ENCODE peak calls at places on chromosomes 12 and 14, in nine cellular contexts. One of them, this sample, is unnamed.

GRCh38 chr12:114412825-114413749 is 7.1 kb upstream of the TBX5 start:
- DNase-seq in GM23248: peak; percentile 58
- DNase-seq in cardiac muscle cell: no peak
- DNase-seq in AG10803: no peak
- DNase-seq in fibroblast of mammary gland: no peak
- DNase-seq in lower leg skin: no peak
- DNase-seq in mesendoderm: peak; percentile 9
- DNase-seq in astrocyte of the spinal cord: no peak
- DNase-seq in CD8-positive, alpha-beta T cell: no peak
- DNase-seq in this sample: no peak

GRCh38 chr12:66550626-66551025 is 128.2 kb downstream of the GRIP1 start:
- DNase-seq in mesendoderm: peak; percentile 58
- DNase-seq in fibroblast of mammary gland: no peak
- DNase-seq in AG10803: no peak
- DNase-seq in lower leg skin: no peak
- DNase-seq in CD8-positive, alpha-beta T cell: no peak
- DNase-seq in astrocyte of the spinal cord: no peak
- DNase-seq in cardiac muscle cell: no peak
- DNase-seq in GM23248: no peak
- DNase-seq in this sample: no peak

GRCh38 chr12:7190268-7191055 is 976 bp downstream of the PEX5 start:
- DNase-seq in CD8-positive, alpha-beta T cell: peak; percentile 11
- DNase-seq in AG10803: peak; percentile 20
- DNase-seq in fibroblast of mammary gland: peak; percentile 28
- DNase-seq in lower leg skin: peak; percentile 88
- DNase-seq in mesendoderm: peak; percentile 39
- DNase-seq in GM23248: peak; percentile 74
- DNase-seq in cardiac muscle cell: peak; percentile 25
- DNase-seq in astrocyte of the spinal cord: no peak
- DNase-seq in this sample: no peak

GRCh38 chr14:32809255-32809654 is 129.4 kb upstream of the NPAS3 start:
- DNase-seq in CD8-positive, alpha-beta T cell: no peak
- DNase-seq in lower leg skin: no peak
- DNase-seq in AG10803: no peak
- DNase-seq in fibroblast of mammary gland: no peak
- DNase-seq in GM23248: no peak
- DNase-seq in astrocyte of the spinal cord: no peak
- DNase-seq in mesendoderm: peak; percentile 38
- DNase-seq in cardiac muscle cell: no peak
- DNase-seq in this sample: no peak

GRCh38 chr14:74255281-74255680 is 16.0 kb downstream of the VSX2 start:
- DNase-seq in GM23248: no peak
- DNase-seq in fibroblast of mammary gland: no peak
- DNase-seq in AG10803: no peak
- DNase-seq in lower leg skin: no peak
- DNase-seq in mesendoderm: no peak
- DNase-seq in CD8-positive, alpha-beta T cell: no peak
- DNase-seq in astrocyte of the spinal cord: no peak
- DNase-seq in cardiac muscle cell: no peak
- DNase-seq in this sample: no peak

GRCh38 chr12:65556676-65557424 is 267.4 kb upstream of the HMGA2 start:
- DNase-seq in fibroblast of mammary gland: peak; percentile 76
- DNase-seq in GM23248: peak; percentile 94
- DNase-seq in CD8-positive, alpha-beta T cell: peak; percentile 53
- DNase-seq in mesendoderm: peak; percentile 91
- DNase-seq in astrocyte of the spinal cord: peak; percentile 89
- DNase-seq in AG10803: peak; percentile 75
- DNase-seq in cardiac muscle cell: peak; percentile 88
- DNase-seq in lower leg skin: peak; percentile 94
- DNase-seq in this sample: no peak

GRCh38 chr14:92586001-92586947 is 72.7 kb downstream of the RIN3 start:
- DNase-seq in lower leg skin: no peak
- DNase-seq in GM23248: peak; percentile 93
- DNase-seq in astrocyte of the spinal cord: peak; percentile 98
- DNase-seq in cardiac muscle cell: no peak
- DNase-seq in CD8-positive, alpha-beta T cell: peak; percentile 39
- DNase-seq in fibroblast of mammary gland: peak; percentile 93
- DNase-seq in AG10803: peak; percentile 99
- DNase-seq in mesendoderm: no peak
- DNase-seq in this sample: peak; percentile 89

GRCh38 chr14:49057838-49058510 is 528.2 kb downstream of the RPS29 start:
- DNase-seq in AG10803: no peak
- DNase-seq in GM23248: no peak
- DNase-seq in lower leg skin: no peak
- DNase-seq in fibroblast of mammary gland: no peak
- DNase-seq in mesendoderm: no peak
- DNase-seq in CD8-positive, alpha-beta T cell: no peak
- DNase-seq in astrocyte of the spinal cord: no peak
- DNase-seq in cardiac muscle cell: no peak
- DNase-seq in this sample: no peak

GRCh38 chr14:61512508-61512907 is 182.8 kb upstream of the HIF1A start:
- DNase-seq in lower leg skin: no peak
- DNase-seq in mesendoderm: no peak
- DNase-seq in CD8-positive, alpha-beta T cell: no peak
- DNase-seq in GM23248: peak; percentile 75
- DNase-seq in astrocyte of the spinal cord: no peak
- DNase-seq in AG10803: peak; percentile 99
- DNase-seq in cardiac muscle cell: no peak
- DNase-seq in fibroblast of mammary gland: peak; percentile 87
- DNase-seq in this sample: no peak

GRCh38 chr12:52925717-52926595 is 21.1 kb upstream of the KRT8 start:
- DNase-seq in astrocyte of the spinal cord: no peak
- DNase-seq in CD8-positive, alpha-beta T cell: no peak
- DNase-seq in AG10803: no peak
- DNase-seq in lower leg skin: no peak
- DNase-seq in cardiac muscle cell: no peak
- DNase-seq in mesendoderm: peak; percentile 89
- DNase-seq in fibroblast of mammary gland: no peak
- DNase-seq in GM23248: peak; percentile 12
- DNase-seq in this sample: no peak

GRCh38 chr12:49672351-49673181 is 34.6 kb downstream of the FMNL3 start:
- DNase-seq in mesendoderm: no peak
- DNase-seq in fibroblast of mammary gland: no peak
- DNase-seq in lower leg skin: no peak
- DNase-seq in CD8-positive, alpha-beta T cell: no peak
- DNase-seq in GM23248: no peak
- DNase-seq in AG10803: no peak
- DNase-seq in astrocyte of the spinal cord: no peak
- DNase-seq in cardiac muscle cell: no peak
- DNase-seq in this sample: no peak

GRCh38 chr12:65935906-65936528 is 111.7 kb downstream of the HMGA2 start:
- DNase-seq in CD8-positive, alpha-beta T cell: no peak
- DNase-seq in GM23248: no peak
- DNase-seq in mesendoderm: no peak
- DNase-seq in astrocyte of the spinal cord: no peak
- DNase-seq in lower leg skin: no peak
- DNase-seq in AG10803: no peak
- DNase-seq in fibroblast of mammary gland: no peak
- DNase-seq in cardiac muscle cell: no peak
- DNase-seq in this sample: no peak

GRCh38 chr12:58710896-58711295 is 209.4 kb downstream of the LRIG3 start:
- DNase-seq in astrocyte of the spinal cord: no peak
- DNase-seq in fibroblast of mammary gland: no peak
- DNase-seq in lower leg skin: no peak
- DNase-seq in CD8-positive, alpha-beta T cell: no peak
- DNase-seq in GM23248: no peak
- DNase-seq in mesendoderm: no peak
- DNase-seq in cardiac muscle cell: no peak
- DNase-seq in AG10803: no peak
- DNase-seq in this sample: no peak

GRCh38 chr12:92206596-92206995 is 61.0 kb upstream of the BTG1 start:
- DNase-seq in fibroblast of mammary gland: no peak
- DNase-seq in mesendoderm: peak; percentile 43
- DNase-seq in CD8-positive, alpha-beta T cell: no peak
- DNase-seq in GM23248: peak; percentile 9
- DNase-seq in cardiac muscle cell: no peak
- DNase-seq in lower leg skin: no peak
- DNase-seq in AG10803: no peak
- DNase-seq in astrocyte of the spinal cord: no peak
- DNase-seq in this sample: no peak

DNA sequence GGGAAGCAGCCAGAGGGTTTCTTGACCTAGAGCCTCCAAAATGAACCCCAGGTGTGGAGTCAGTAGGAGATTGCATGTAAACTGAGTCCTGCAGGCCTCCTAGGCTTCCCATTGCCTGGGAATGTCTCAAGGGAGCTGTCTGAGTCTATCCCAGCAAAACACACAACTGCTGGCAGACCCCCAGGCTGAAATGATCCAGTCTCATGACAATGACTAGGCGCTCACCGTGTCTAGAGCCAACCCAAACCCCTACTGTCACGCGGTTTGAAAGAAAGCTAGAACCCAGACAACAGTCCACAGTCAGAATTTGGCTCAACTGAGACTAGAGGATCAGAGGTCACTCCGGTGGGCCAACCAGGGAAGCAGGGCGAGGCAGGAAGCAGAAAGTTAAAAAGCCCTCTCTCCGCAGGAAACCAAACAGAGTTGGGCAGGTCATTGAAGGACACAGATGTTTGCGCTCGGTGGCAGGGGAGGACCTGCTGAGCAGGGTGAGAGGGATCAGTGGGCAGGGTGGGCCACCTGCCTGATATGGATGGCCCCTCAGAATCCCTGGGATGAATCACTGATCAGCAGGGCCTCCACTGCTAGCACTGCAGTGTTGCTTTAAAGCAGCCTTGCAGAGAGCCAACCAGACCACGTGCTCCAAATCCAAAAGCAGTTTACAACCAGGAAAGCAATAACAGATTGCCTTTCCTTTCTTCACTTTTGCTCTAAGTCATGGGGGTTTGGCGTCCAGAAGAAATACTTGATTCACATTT is 23.8 kb downstream of the ACTN1 start:
- DNase-seq in mesendoderm: no peak
- DNase-seq in lower leg skin: peak; percentile 95
- DNase-seq in cardiac muscle cell: no peak
- DNase-seq in fibroblast of mammary gland: peak; percentile 77
- DNase-seq in GM23248: peak; percentile 72
- DNase-seq in AG10803: peak; percentile 68
- DNase-seq in CD8-positive, alpha-beta T cell: no peak
- DNase-seq in astrocyte of the spinal cord: peak; percentile 59
- DNase-seq in this sample: no peak
- H3K4me3 ChIP-seq in mesendoderm: no peak overlapping the region
- H3K4me3 ChIP-seq in lower leg skin: no peak overlapping the region
- H3K4me3 ChIP-seq in cardiac muscle cell: no peak overlapping the region
- H3K4me3 ChIP-seq in fibroblast of mammary gland: no peak overlapping the region
- H3K4me3 ChIP-seq in GM23248: peak overlapping the region; percentile 3
- H3K4me3 ChIP-seq in AG10803: no peak overlapping the region
- H3K4me3 ChIP-seq in CD8-positive, alpha-beta T cell: peak overlapping the region; percentile 18
- H3K4me3 ChIP-seq in astrocyte of the spinal cord: no peak overlapping the region
- H3K4me3 ChIP-seq in this sample: no peak overlapping the region

DNA sequence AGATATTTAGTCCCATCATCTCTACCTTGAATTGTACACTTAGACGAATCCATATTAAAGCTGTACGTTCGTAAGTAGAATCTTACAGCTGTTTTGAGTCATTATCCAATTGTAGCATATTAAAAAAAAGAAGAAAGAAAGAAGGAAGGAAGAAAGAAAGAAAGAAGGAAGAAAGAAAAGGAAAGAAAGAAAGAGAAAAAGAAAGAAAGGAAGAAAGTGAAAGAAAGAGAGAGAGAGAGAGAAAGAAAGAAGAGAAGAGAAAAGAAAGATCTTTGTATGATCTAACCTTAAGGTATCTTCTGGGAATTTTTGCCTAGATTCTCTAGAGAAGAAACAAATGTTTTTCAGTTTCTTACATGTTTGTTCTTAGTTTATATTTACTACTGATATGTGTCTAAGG is 2.5 kb downstream of the DCN start:
- DNase-seq in GM23248: peak; percentile 18
- DNase-seq in CD8-positive, alpha-beta T cell: no peak
- DNase-seq in astrocyte of the spinal cord: peak; percentile 29
- DNase-seq in cardiac muscle cell: no peak
- DNase-seq in AG10803: no peak
- DNase-seq in lower leg skin: no peak
- DNase-seq in mesendoderm: no peak
- DNase-seq in fibroblast of mammary gland: no peak
- DNase-seq in this sample: no peak
- H3K4me3 ChIP-seq in GM23248: peak overlapping the region; percentile 81
- H3K4me3 ChIP-seq in CD8-positive, alpha-beta T cell: no peak overlapping the region
- H3K4me3 ChIP-seq in astrocyte of the spinal cord: peak overlapping the region; percentile 54
- H3K4me3 ChIP-seq in cardiac muscle cell: no peak overlapping the region
- H3K4me3 ChIP-seq in AG10803: peak overlapping the region; percentile 72
- H3K4me3 ChIP-seq in lower leg skin: no peak overlapping the region
- H3K4me3 ChIP-seq in mesendoderm: no peak overlapping the region
- H3K4me3 ChIP-seq in fibroblast of mammary gland: peak overlapping the region; percentile 51
- H3K4me3 ChIP-seq in this sample: peak overlapping the region; percentile 53

DNA sequence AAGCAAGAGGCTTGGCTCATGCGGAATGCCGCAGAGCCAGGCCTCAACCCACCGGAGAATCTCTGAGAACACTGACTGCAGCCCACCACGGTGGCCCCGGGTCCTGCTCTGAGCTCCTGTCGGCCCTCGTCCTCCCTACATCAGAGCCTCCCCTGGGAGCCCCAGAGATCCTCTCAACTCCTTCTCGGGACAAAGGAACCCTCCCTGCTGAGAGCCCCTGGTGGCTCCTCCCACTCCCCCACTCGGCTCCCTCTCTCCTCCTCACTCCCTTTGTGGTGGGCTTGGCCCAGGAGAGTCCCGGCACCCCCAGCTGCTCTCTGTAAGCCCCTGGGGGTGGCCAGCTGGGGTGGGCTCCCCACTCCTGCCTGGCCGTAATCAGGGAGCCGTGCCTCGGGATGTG is 11.1 kb upstream of the INF2 start:
- DNase-seq in lower leg skin: no peak
- DNase-seq in AG10803: peak; percentile 25
- DNase-seq in GM23248: peak; percentile 45
- DNase-seq in astrocyte of the spinal cord: peak; percentile 44
- DNase-seq in mesendoderm: peak; percentile 64
- DNase-seq in cardiac muscle cell: peak; percentile 35
- DNase-seq in CD8-positive, alpha-beta T cell: no peak
- DNase-seq in fibroblast of mammary gland: no peak
- DNase-seq in this sample: no peak
- H3K4me3 ChIP-seq in lower leg skin: peak overlapping the region; percentile 23
- H3K4me3 ChIP-seq in AG10803: peak overlapping the region; percentile 62
- H3K4me3 ChIP-seq in GM23248: peak overlapping the region; percentile 73
- H3K4me3 ChIP-seq in astrocyte of the spinal cord: peak overlapping the region; percentile 43
- H3K4me3 ChIP-seq in mesendoderm: no peak overlapping the region
- H3K4me3 ChIP-seq in cardiac muscle cell: peak overlapping the region; percentile 25
- H3K4me3 ChIP-seq in CD8-positive, alpha-beta T cell: peak overlapping the region; percentile 73
- H3K4me3 ChIP-seq in fibroblast of mammary gland: no peak overlapping the region
- H3K4me3 ChIP-seq in this sample: peak overlapping the region; percentile 51

GRCh38 chr12:77847060-77847541 is 16.4 kb downstream of the NAV3 start:
- DNase-seq in astrocyte of the spinal cord: peak; percentile 54
- DNase-seq in AG10803: peak; percentile 44
- DNase-seq in cardiac muscle cell: no peak
- DNase-seq in lower leg skin: no peak
- DNase-seq in mesendoderm: peak; percentile 16
- DNase-seq in CD8-positive, alpha-beta T cell: no peak
- DNase-seq in fibroblast of mammary gland: peak; percentile 34
- DNase-seq in GM23248: peak; percentile 43
- DNase-seq in this sample: peak; percentile 48
- H3K4me3 ChIP-seq in astrocyte of the spinal cord: no peak overlapping the region
- H3K4me3 ChIP-seq in AG10803: no peak overlapping the region
- H3K4me3 ChIP-seq in cardiac muscle cell: no peak overlapping the region
- H3K4me3 ChIP-seq in lower leg skin: no peak overlapping the region
- H3K4me3 ChIP-seq in mesendoderm: no peak overlapping the region
- H3K4me3 ChIP-seq in CD8-positive, alpha-beta T cell: no peak overlapping the region
- H3K4me3 ChIP-seq in fibroblast of mammary gland: no peak overlapping the region
- H3K4me3 ChIP-seq in GM23248: no peak overlapping the region
- H3K4me3 ChIP-seq in this sample: no peak overlapping the region

GRCh38 chr14:100586153-100586519 is 1.1 kb downstream of the BEGAIN start:
- DNase-seq in AG10803: no peak
- DNase-seq in GM23248: peak; percentile 35
- DNase-seq in astrocyte of the spinal cord: no peak
- DNase-seq in cardiac muscle cell: no peak
- DNase-seq in lower leg skin: peak; percentile 79
- DNase-seq in mesendoderm: no peak
- DNase-seq in CD8-positive, alpha-beta T cell: no peak
- DNase-seq in fibroblast of mammary gland: no peak
- DNase-seq in this sample: peak; percentile 4
- H3K4me3 ChIP-seq in AG10803: no peak overlapping the region
- H3K4me3 ChIP-seq in GM23248: peak overlapping the region; percentile 69
- H3K4me3 ChIP-seq in astrocyte of the spinal cord: peak overlapping the region; percentile 27
- H3K4me3 ChIP-seq in cardiac muscle cell: peak overlapping the region; percentile 44
- H3K4me3 ChIP-seq in lower leg skin: no peak overlapping the region
- H3K4me3 ChIP-seq in mesendoderm: no peak overlapping the region
- H3K4me3 ChIP-seq in CD8-positive, alpha-beta T cell: peak overlapping the region; percentile 41
- H3K4me3 ChIP-seq in fibroblast of mammary gland: peak overlapping the region; percentile 44
- H3K4me3 ChIP-seq in this sample: peak overlapping the region; percentile 56

This sample was measured in skeletal muscle cell.